ENCODE peak calls at places on chromosomes 1 and 21, in seven cellular contexts. Z, C, A, W, P, O and F are unnamed samples.

GRCh38 chr1:226123591-226124471 is 61.3 kb downstream of the H3-3A start:
- DNase-seq in Z (no peak), C (no peak), A (peak; percentile 80), W (no peak), P (no peak), O (peak; percentile 14), F (peak; percentile 53)

GRCh38 chr21:45056917-45057560 is 17.3 kb upstream of the ADARB1 start:
- DNase-seq in Z (no peak), C (no peak), A (no peak), W (no peak), P (no peak), O (no peak), F (peak; percentile 34)

GRCh38 chr1:114979278-114979891 is 50.2 kb upstream of the TSHB start:
- DNase-seq in Z (peak; percentile 64), C (peak; percentile 75), A (peak; percentile 89), W (peak; percentile 70), P (peak; percentile 46), O (peak; percentile 15), F (peak; percentile 47)

GRCh38 chr1:11414921-11415538 is 63.9 kb upstream of the DISP3 start:
- DNase-seq in Z (no peak), C (no peak), A (no peak), W (no peak), P (no peak), O (no peak), F (no peak)

GRCh38 chr1:100538935-100539835 is 1.2 kb downstream of the GPR88 start:
- DNase-seq in Z (no peak), C (peak; percentile 22), A (peak; percentile 45), W (peak; percentile 80), P (no peak), O (peak; percentile 77), F (peak; percentile 47)

GRCh38 chr1:17293681-17294415 is 14.1 kb upstream of the PADI4 start:
- DNase-seq in Z (no peak), C (no peak), A (peak; percentile 59), W (no peak), P (no peak), O (no peak), F (no peak)

GRCh38 chr1:91650764-91651163 is 150.1 kb downstream of the CDC7 start:
- DNase-seq in Z (no peak), C (peak; percentile 67), A (peak; percentile 59), W (no peak), P (no peak), O (no peak), F (peak; percentile 99)

GRCh38 chr1:159089184-159089791 is 12.7 kb upstream of the AIM2 start:
- DNase-seq in Z (peak; percentile 60), C (no peak), A (peak; percentile 36), W (peak; percentile 43), P (no peak), O (no peak), F (no peak)

GRCh38 chr1:118983558-118984021 is 4.6 kb downstream of the TBX15 start:
- DNase-seq in Z (no peak), C (no peak), A (no peak), W (no peak), P (no peak), O (peak; percentile 10), F (peak; percentile 92)

GRCh38 chr1:45643978-45644377 is 20.1 kb upstream of the CCDC17 start:
- DNase-seq in Z (peak; percentile 44), C (peak; percentile 62), A (peak; percentile 43), W (no peak), P (peak; percentile 8), O (no peak), F (no peak)

GRCh38 chr1:51303751-51304196 is 26.6 kb downstream of the TTC39A start:
- DNase-seq in Z (no peak), C (peak; percentile 39), A (no peak), W (no peak), P (no peak), O (no peak), F (no peak)

GRCh38 chr1:14413809-14414208 is 184.7 kb upstream of the KAZN start:
- DNase-seq in Z (no peak), C (no peak), A (peak; percentile 68), W (no peak), P (no peak), O (no peak), F (peak; percentile 46)

GRCh38 chr1:96962807-96963206 is 241.2 kb downstream of the PTBP2 start:
- DNase-seq in Z (no peak), C (peak; percentile 47), A (peak; percentile 79), W (no peak), P (no peak), O (no peak), F (peak; percentile 50)

GRCh38 chr21:46379105-46379504 is 55.1 kb downstream of the PCNT start:
- DNase-seq in Z (no peak), C (no peak), A (no peak), W (no peak), P (no peak), O (no peak), F (no peak)

GRCh38 chr1:82086739-82087138 is 286.0 kb downstream of the ADGRL2 start:
- DNase-seq in Z (no peak), C (no peak), A (no peak), W (no peak), P (no peak), O (no peak), F (peak; percentile 4)

GRCh38 chr1:26044971-26045711 is 777 bp downstream of the SLC30A2 start:
- DNase-seq in Z (no peak), C (peak; percentile 47), A (no peak), W (peak; percentile 31), P (no peak), O (peak; percentile 52), F (no peak)

GRCh38 chr1:26046313-26047031 is 554 bp upstream of the SLC30A2 start:
- DNase-seq in Z (no peak), C (no peak), A (no peak), W (peak; percentile 47), P (no peak), O (peak; percentile 45), F (no peak)

GRCh38 chr1:26049531-26050254 is 3.8 kb upstream of the SLC30A2 start:
- DNase-seq in Z (no peak), C (peak; percentile 80), A (no peak), W (no peak), P (no peak), O (no peak), F (peak; percentile 71)

GRCh38 chr1:26045712-26046312 is at the start of gene SLC30A2:
- DNase-seq in Z (no peak), C (peak; percentile 66), A (no peak), W (peak; percentile 72), P (no peak), O (peak; percentile 71), F (peak; percentile 38)

GRCh38 chr1:26047278-26047874 is 1.5 kb upstream of the SLC30A2 start:
- DNase-seq in Z (no peak), C (no peak), A (no peak), W (no peak), P (no peak), O (no peak), F (no peak)
- H3K4me3 ChIP-seq in Z (no peak overlapping the region), C (no peak overlapping the region), A (no peak overlapping the region), W (no peak overlapping the region), P (no peak overlapping the region), O (no peak overlapping the region), F (no peak overlapping the region)

GRCh38 chr1:44170281-44170823 is 28.9 kb upstream of the KLF18 start:
- DNase-seq in Z (no peak), C (no peak), A (peak; percentile 14), W (no peak), P (no peak), O (no peak), F (peak; percentile 66)

DNA sequence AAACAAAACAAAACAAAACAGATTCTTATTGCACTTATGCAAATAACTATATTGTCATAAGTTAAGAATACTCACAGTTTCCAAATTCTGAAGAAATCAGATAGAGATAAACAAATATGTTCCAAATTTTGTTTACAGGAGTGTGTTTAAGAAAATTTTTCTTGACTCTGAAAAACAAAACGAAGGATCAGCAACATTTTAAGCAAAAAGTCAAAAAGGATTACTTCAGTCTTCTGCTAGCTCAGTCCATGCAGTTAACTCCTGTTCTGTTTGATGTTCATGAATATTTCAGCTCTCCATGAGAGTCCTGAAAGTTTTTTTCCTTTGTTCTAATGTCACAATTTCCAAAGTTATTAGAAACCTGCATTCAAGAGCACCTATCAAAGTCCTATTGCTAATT is 33.2 kb upstream of the KLF18 start:
- DNase-seq in Z (peak; percentile 3), C (no peak), A (peak; percentile 5), W (no peak), P (no peak), O (no peak), F (no peak)
- H3K9me3 ChIP-seq in Z (peaks cover 24% of the 10 kb centered on the region), C (no peaks in the 10 kb centered on the region), A (peaks cover 26% of the 10 kb centered on the region), W (peaks cover 23% of the 10 kb centered on the region), P (peaks cover 5% of the 10 kb centered on the region), O (peaks cover 9% of the 10 kb centered on the region), F (no peaks in the 10 kb centered on the region)

DNA sequence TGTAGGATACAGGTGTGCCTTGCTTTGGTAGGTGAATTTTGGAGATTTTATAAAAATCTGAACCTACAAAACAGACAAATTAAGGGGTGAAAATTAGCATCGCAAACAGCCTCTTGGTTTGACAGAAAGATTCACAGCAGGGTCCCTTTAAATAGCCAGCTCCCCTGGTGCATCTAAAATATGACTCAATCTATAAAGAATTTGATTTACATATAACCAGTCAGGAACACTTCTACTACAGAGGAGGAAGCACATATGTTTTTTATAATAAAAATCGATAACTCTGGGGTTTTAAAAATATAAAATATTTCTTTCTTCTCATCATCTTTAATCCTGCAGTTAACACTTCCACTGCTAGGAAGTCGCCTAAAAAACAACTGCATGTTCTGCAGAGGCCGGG is 203.3 kb downstream of the HS2ST1 start:
- DNase-seq in Z (no peak), C (no peak), A (peak; percentile 47), W (no peak), P (no peak), O (no peak), F (no peak)
- TF ChIP-seq EZH2phosphoT487 in Z (no peak), C (no peak), A (no peak), W (no peak), P (no peak), O (no peak), F (no peak)

GRCh38 chr1:183632964-183633363 is 2.6 kb downstream of the ARPC5 start:
- DNase-seq in Z (peak; percentile 33), C (no peak), A (no peak), W (no peak), P (no peak), O (no peak), F (peak; percentile 18)
- H3K4me3 ChIP-seq in Z (peak overlapping the region; percentile 94), C (peak overlapping the region; percentile 74), A (peak overlapping the region; percentile 93), W (peak overlapping the region; percentile 80), P (no peak overlapping the region), O (peak overlapping the region; percentile 92), F (peak overlapping the region; percentile 96)

GRCh38 chr1:30562559-30562958 is 160.8 kb downstream of the MATN1 start:
- DNase-seq in Z (no peak), C (no peak), A (no peak), W (no peak), P (no peak), O (no peak), F (no peak)
- H3K9me3 ChIP-seq in Z (no peaks in the 10 kb centered on the region), C (peaks cover 15% of the 10 kb centered on the region), A (peaks cover 17% of the 10 kb centered on the region), W (peaks cover 20% of the 10 kb centered on the region), P (peaks cover 6% of the 10 kb centered on the region), O (peaks cover 14% of the 10 kb centered on the region), F (peaks cover 6% of the 10 kb centered on the region)